ENCODE peak calls at places on chromosomes 5 and 9, in seven cellular contexts. W, O, I, P, R, X and U are unnamed samples.
A peak's percentile ranks its signal among the peaks of the same experiment; 100 is the strongest.

GRCh38 chr5:134249469-134250379 is 23.9 kb upstream of the PPP2CA start:
- DNase-seq in W (no peak), O (peak; percentile 23), I (no peak), P (no peak), R (no peak), X (no peak), U (no peak)

GRCh38 chr5:175321927-175322532 is 122.0 kb downstream of the DRD1 start:
- DNase-seq in W (no peak), O (peak; percentile 64), I (peak; percentile 74), P (peak; percentile 58), R (peak; percentile 43), X (peak; percentile 15), U (peak; percentile 6)

GRCh38 chr5:56175465-56175864 is 57.7 kb downstream of the ANKRD55 start:
- DNase-seq in W (no peak), O (peak; percentile 71), I (no peak), P (no peak), R (no peak), X (peak; percentile 58), U (no peak)

GRCh38 chr9:103514767-103515166 is 519.6 kb downstream of the CYLC2 start:
- DNase-seq in W (no peak), O (no peak), I (no peak), P (no peak), R (no peak), X (no peak), U (no peak)

GRCh38 chr5:1652873-1653707 is 129.3 kb upstream of the LPCAT1 start:
- DNase-seq in W (peak; percentile 47), O (peak; percentile 39), I (no peak), P (no peak), R (peak; percentile 2), X (peak; percentile 57), U (no peak)

GRCh38 chr9:108162664-108163063 is 673.1 kb upstream of the KLF4 start:
- DNase-seq in W (no peak), O (peak; percentile 88), I (no peak), P (no peak), R (peak; percentile 57), X (peak; percentile 89), U (no peak)

GRCh38 chr9:74236857-74237256 is 260.3 kb upstream of the RORB start:
- DNase-seq in W (no peak), O (no peak), I (no peak), P (no peak), R (no peak), X (no peak), U (no peak)

GRCh38 chr5:149007174-149007573 is 55.7 kb downstream of the SH3TC2 start:
- DNase-seq in W (no peak), O (peak; percentile 90), I (no peak), P (no peak), R (no peak), X (peak; percentile 77), U (no peak)

GRCh38 chr5:150130493-150130922 is 25.1 kb downstream of the PDGFRB start:
- DNase-seq in W (no peak), O (no peak), I (no peak), P (no peak), R (no peak), X (no peak), U (no peak)

GRCh38 chr5:165188555-165189260 is 1683.3 kb downstream of the MAT2B start:
- DNase-seq in W (no peak), O (no peak), I (no peak), P (no peak), R (no peak), X (no peak), U (no peak)

GRCh38 chr5:33441241-33441844 is 578 bp downstream of the TARS1 start:
- DNase-seq in W (no peak), O (peak; percentile 46), I (peak; percentile 9), P (no peak), R (peak; percentile 72), X (no peak), U (no peak)

GRCh38 chr5:43711496-43711895 is 108.5 kb downstream of the NNT start:
- DNase-seq in W (no peak), O (peak; percentile 77), I (no peak), P (no peak), R (peak; percentile 60), X (peak; percentile 38), U (no peak)

GRCh38 chr9:136889858-136890257 is 3.5 kb downstream of the TRAF2 start:
- DNase-seq in W (no peak), O (no peak), I (no peak), P (no peak), R (no peak), X (no peak), U (no peak)